ENCODE peak calls at places on chromosomes 7 and 10, in four cellular contexts. W is fibroblast of lung, P is HCT116, D is HepG2. F is an unnamed sample.
A peak's percentile ranks its signal among the peaks of the same experiment; 100 is the strongest.

GRCh38 chr7:20133803-20134202 is 83.4 kb downstream of the MACC1 start:
- DNase-seq in W (no peak), D (no peak), P (no peak), F (no peak)

GRCh38 chr10:126088144-126088543 is 191.8 kb downstream of the FANK1 start:
- DNase-seq in D (no peak), P (no peak), W (peak; percentile 71), F (no peak)

GRCh38 chr7:79876769-79877362 is 257.8 kb upstream of the GNAI1 start:
- DNase-seq in D (no peak), W (peak; percentile 91), P (no peak), F (no peak)

GRCh38 chr7:116805100-116805544 is 57.3 kb upstream of the CAPZA2 start:
- DNase-seq in W (peak; percentile 50), P (no peak), D (peak; percentile 70), F (no peak)

GRCh38 chr7:96649981-96650380 is 59.7 kb downstream of the SEM1 start:
- DNase-seq in W (peak; percentile 40), P (no peak), D (no peak), F (no peak)

GRCh38 chr7:78587443-78588044 is 789.0 kb downstream of the PHTF2 start:
- DNase-seq in W (no peak), D (peak; percentile 10), P (peak; percentile 6), F (peak; percentile 70)

GRCh38 chr10:8398771-8399170 is 344.3 kb downstream of the GATA3 start:
- DNase-seq in D (no peak), P (no peak), W (no peak), F (no peak)

GRCh38 chr10:99280472-99280871 is 44.8 kb upstream of the HPSE2 start:
- DNase-seq in P (no peak), W (no peak), D (no peak), F (peak; percentile 49)

GRCh38 chr10:110006358-110007170 is 1.2 kb upstream of the ADD3 start:
- DNase-seq in P (no peak), W (peak; percentile 82), D (peak; percentile 21), F (no peak)

GRCh38 chr10:116753759-116754158 is 11.4 kb upstream of the HSPA12A start:
- DNase-seq in D (no peak), P (no peak), W (peak; percentile 42), F (peak; percentile 51)

DNA sequence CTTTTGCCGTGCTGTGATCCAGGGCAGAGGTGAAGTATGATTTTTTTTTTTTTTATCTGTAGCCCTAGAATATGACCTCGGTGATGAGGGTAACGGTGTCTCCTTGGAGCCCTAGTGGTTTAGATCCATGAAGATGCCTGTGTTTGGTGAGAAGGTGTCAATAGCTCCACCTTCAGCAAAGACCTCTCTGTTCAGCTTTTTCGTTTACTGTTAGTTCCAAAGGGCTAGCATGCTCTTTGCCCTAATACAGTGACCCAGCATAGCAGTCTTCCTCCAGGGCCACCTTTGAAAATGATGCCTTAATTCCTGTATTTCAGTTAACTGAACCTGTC is 748 bp upstream of the MRPS16 start:
- DNase-seq in D (peak; percentile 30), P (no peak), W (no peak), F (peak; percentile 50)
- H3K9ac ChIP-seq in D (peak overlapping the region; percentile 99), P (peak overlapping the region; percentile 94), W (peak overlapping the region; percentile 91), F (peak overlapping the region; percentile 77)

DNA sequence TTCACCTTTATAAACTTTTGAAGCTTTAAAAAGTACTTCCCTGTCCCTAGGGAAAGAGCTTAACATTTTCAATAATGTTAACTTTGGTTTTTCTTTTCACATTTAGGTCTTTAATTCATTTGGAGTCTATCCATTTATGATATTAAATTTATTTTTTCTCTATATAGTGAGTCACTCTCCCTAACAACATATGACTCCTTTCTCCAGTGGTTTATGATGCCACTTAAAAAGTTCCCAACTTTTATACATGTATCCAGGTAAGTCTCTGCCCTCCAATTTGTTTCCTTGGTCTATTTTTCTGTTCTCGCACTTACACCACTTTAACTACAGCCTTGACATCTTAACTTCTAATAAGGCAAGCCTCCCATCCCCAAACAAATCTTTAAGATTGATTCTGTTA is 3.5 kb downstream of the CACUL1 start:
- DNase-seq in D (no peak), P (no peak), W (no peak), F (no peak)
- H4K20me1 ChIP-seq in D (peaks cover 38% of the 10 kb centered on the region), P (peaks cover 23% of the 10 kb centered on the region), W (peaks cover 5% of the 10 kb centered on the region), F (peaks cover 37% of the 10 kb centered on the region)

GRCh38 chr7:27106906-27107250 is 4.4 kb upstream of the HOXA2 start:
- DNase-seq in W (no peak), D (no peak), P (no peak), F (no peak)

GRCh38 chr7:27106181-27106905 is 3.9 kb upstream of the HOXA2 start:
- DNase-seq in D (no peak), W (peak; percentile 55), P (no peak), F (no peak)

GRCh38 chr7:27104244-27105149 is 2.0 kb upstream of the HOXA2 start:
- DNase-seq in P (no peak), W (peak; percentile 91), D (no peak), F (no peak)

GRCh38 chr7:27103489-27104226 is 1.2 kb upstream of the HOXA2 start:
- DNase-seq in P (no peak), W (peak; percentile 47), D (no peak), F (no peak)

DNA sequence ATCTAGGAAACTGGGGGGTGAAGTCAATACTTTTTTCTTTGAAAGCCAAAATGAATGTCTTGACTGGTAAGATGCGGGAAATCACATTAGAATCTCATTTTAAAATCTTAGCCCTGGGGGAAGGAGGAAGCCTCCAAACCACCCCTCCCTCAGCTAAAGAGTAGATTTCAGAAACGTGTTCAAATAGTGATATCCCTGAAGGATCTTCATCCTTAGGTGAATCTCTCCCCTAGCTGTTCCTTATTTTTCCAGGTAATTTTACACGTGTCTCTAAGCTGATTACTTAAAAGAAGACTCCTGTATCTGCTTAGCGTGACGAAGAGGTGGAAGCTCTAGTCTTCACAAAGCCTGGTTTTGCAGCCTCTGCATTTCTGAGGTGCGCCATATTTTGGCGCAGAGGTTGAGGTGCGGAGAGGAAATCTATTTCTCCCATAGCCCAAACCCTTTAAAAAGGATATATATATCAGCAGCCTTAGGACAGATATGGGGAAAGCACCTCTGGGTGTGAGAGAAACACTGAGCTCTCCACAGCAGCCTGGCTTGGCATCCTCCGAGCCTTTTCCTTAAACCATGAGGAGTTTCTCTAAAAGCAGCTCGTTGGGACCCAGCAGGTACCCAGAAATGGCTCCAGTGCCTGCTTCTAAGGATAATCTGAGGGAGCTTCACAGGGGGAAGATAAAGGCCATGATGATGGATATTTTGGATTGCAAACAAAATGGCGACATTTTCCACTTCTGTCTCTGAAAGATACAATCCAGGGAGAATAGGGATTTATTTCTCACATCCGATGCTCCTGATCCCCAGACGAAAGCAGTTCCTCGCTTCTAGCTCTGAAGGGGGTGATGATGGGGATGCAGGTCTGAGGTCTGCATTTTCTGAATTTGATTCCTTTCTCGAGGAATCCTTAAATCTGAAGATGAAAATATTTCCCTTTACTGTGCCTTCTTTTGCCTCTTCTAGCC is 3.0 kb upstream of the HOXA2 start:
- DNase-seq in W (peak; percentile 43), P (no peak), D (no peak), F (no peak)
- H3K27ac ChIP-seq in W (peak overlapping the region; percentile 95), P (no peak overlapping the region), D (no peak overlapping the region), F (no peak overlapping the region)

GRCh38 chr7:90209776-90210175 is 1.8 kb upstream of the STEAP2 start:
- DNase-seq in P (no peak), W (peak; percentile 45), D (no peak), F (no peak)

GRCh38 chr7:90210475-90210874 is 1.1 kb upstream of the STEAP2 start:
- DNase-seq in W (no peak), P (no peak), D (peak; percentile 17), F (no peak)

GRCh38 chr7:90210925-90211324 is 615 bp upstream of the STEAP2 start:
- DNase-seq in W (peak; percentile 17), D (peak; percentile 33), P (no peak), F (no peak)

GRCh38 chr7:90212149-90212495 is 582 bp downstream of the STEAP2 start:
- DNase-seq in D (no peak), W (no peak), P (no peak), F (no peak)

GRCh38 chr7:90211391-90212148 is at the start of gene STEAP2:
- DNase-seq in W (peak; percentile 95), D (peak; percentile 81), P (peak; percentile 82), F (no peak)
- H3K9ac ChIP-seq in W (peak within 1 kb of the TSS; percentile 70), D (peak within 1 kb of the TSS; percentile 82), P (peak within 1 kb of the TSS; percentile 80), F (no peak within 1 kb of the TSS)

GRCh38 chr7:135447783-135448182 is 62.1 kb downstream of the CNOT4 start:
- DNase-seq in P (no peak), W (no peak), D (no peak), F (no peak)
- H4K20me1 ChIP-seq in P (peaks cover 3% of the 10 kb centered on the region), W (peaks cover 2% of the 10 kb centered on the region), D (peaks cover 4% of the 10 kb centered on the region), F (no peaks in the 10 kb centered on the region)

DNA sequence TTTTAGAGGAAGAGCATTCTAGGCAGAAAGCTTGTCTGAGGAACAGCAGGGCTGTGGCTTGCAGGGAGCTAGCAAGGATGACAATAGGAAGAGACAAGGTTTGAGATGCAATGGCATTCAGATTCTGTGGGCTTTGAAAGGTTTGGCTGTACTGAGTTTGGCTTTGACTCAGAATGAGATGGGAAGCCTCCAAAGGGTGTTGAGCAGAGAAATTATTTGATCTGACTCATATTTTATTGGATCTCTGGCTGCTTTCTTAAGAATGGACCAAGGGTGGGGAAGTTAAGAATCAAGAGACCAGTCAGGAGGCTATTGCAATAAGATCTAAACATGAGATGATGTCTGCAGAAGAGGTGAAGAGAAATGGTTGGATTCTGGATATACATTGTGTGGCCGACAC is 273.2 kb downstream of the CDK14 start:
- DNase-seq in W (no peak), P (no peak), D (no peak), F (no peak)
- H3K27ac ChIP-seq in W (no peak overlapping the region), P (no peak overlapping the region), D (no peak overlapping the region), F (no peak overlapping the region)